ENCODE peak calls at places on chromosomes 2 and 18, in six cellular contexts. D is stomach, H is brain microvascular endothelial cell, O is Caco-2, X is cardiac muscle cell, M is body of pancreas. T is an unnamed sample.

GRCh38 chr2:16568998-16569397 is 96.6 kb downstream of the CYRIA start:
- DNase-seq in D (no peak), H (no peak), O (no peak), X (peak; percentile 83), M (no peak), T (no peak)

GRCh38 chr2:241187101-241187690 is 1.3 kb upstream of the ANO7 start:
- DNase-seq in D (no peak), H (no peak), O (no peak), X (no peak), M (no peak), T (no peak)

GRCh38 chr18:61908661-61909060 is 15.9 kb upstream of the RNF152 start:
- DNase-seq in D (no peak), H (no peak), O (no peak), X (no peak), M (no peak), T (no peak)

GRCh38 chr2:148981350-148981749 is 57.1 kb upstream of the LYPD6B start:
- DNase-seq in D (no peak), H (no peak), O (no peak), X (no peak), M (no peak), T (no peak)

GRCh38 chr2:162885281-162886070 is 46.9 kb upstream of the KCNH7 start:
- DNase-seq in D (no peak), H (no peak), O (no peak), X (no peak), M (no peak), T (no peak)

GRCh38 chr2:162623888-162624287 is 214.7 kb downstream of the KCNH7 start:
- DNase-seq in D (no peak), H (no peak), O (no peak), X (no peak), M (no peak), T (no peak)

GRCh38 chr18:36314754-36315153 is 17.2 kb downstream of the FHOD3 start:
- DNase-seq in D (no peak), H (peak; percentile 88), O (no peak), X (no peak), M (no peak), T (no peak)

GRCh38 chr2:43774617-43775016 is 778 bp downstream of the DYNC2LI1 start:
- DNase-seq in D (no peak), H (no peak), O (no peak), X (no peak), M (no peak), T (no peak)

GRCh38 chr18:6928359-6928758 is 189.2 kb downstream of the LAMA1 start:
- DNase-seq in D (no peak), H (no peak), O (no peak), X (no peak), M (no peak), T (no peak)

GRCh38 chr2:181407171-181407570 is 50.0 kb upstream of the ITGA4 start:
- DNase-seq in D (no peak), H (no peak), O (no peak), X (no peak), M (peak; percentile 19), T (no peak)

GRCh38 chr2:150486539-150487484 is 655 bp downstream of the RND3 start:
- DNase-seq in D (peak; percentile 50), H (no peak), O (peak; percentile 40), X (peak; percentile 57), M (peak; percentile 36), T (no peak)

GRCh38 chr2:191222507-191222906 is 22.7 kb upstream of the MYO1B start:
- DNase-seq in D (no peak), H (no peak), O (no peak), X (no peak), M (no peak), T (no peak)

GRCh38 chr2:159807183-159808037 is 9.4 kb upstream of the CD302 start:
- DNase-seq in D (peak; percentile 42), H (peak; percentile 51), O (peak; percentile 53), X (peak; percentile 59), M (peak; percentile 55), T (peak; percentile 28)

GRCh38 chr2:88626171-88627054 is 851 bp downstream of the EIF2AK3 start:
- DNase-seq in D (peak; percentile 47), H (no peak), O (peak; percentile 43), X (no peak), M (peak; percentile 33), T (no peak)

GRCh38 chr18:10252494-10252893 is 201.9 kb upstream of the APCDD1 start:
- DNase-seq in D (no peak), H (no peak), O (no peak), X (no peak), M (no peak), T (no peak)

GRCh38 chr2:120611016-120611415 is 124.7 kb upstream of the GLI2 start:
- DNase-seq in D (no peak), H (no peak), O (no peak), X (no peak), M (no peak), T (no peak)

GRCh38 chr2:219452361-219453317 is 18.0 kb downstream of the SPEG start:
- DNase-seq in D (no peak), H (peak; percentile 81), O (no peak), X (no peak), M (no peak), T (no peak)

GRCh38 chr2:117917223-117917917 is 96.5 kb downstream of the CCDC93 start:
- DNase-seq in D (no peak), H (no peak), O (peak; percentile 42), X (peak; percentile 5), M (no peak), T (no peak)

GRCh38 chr2:41782306-41783158 is 265.3 kb upstream of the PKDCC start:
- DNase-seq in D (no peak), H (peak; percentile 20), O (no peak), X (peak; percentile 54), M (peak; percentile 12), T (no peak)

GRCh38 chr2:240935101-240935876 is 29.2 kb downstream of the CROCC2 start:
- DNase-seq in D (peak; percentile 19), H (no peak), O (no peak), X (no peak), M (no peak), T (no peak)

GRCh38 chr2:73063909-73064875 is 7.3 kb downstream of the SFXN5 start:
- DNase-seq in D (no peak), H (peak; percentile 73), O (no peak), X (no peak), M (no peak), T (no peak)

GRCh38 chr2:202339052-202339870 is 36.9 kb upstream of the BMPR2 start:
- DNase-seq in D (no peak), H (peak; percentile 59), O (no peak), X (no peak), M (no peak), T (peak; percentile 82)

GRCh38 chr2:84851876-84852275 is 29.0 kb downstream of the TRABD2A start:
- DNase-seq in D (no peak), H (no peak), O (no peak), X (no peak), M (no peak), T (no peak)

DNA sequence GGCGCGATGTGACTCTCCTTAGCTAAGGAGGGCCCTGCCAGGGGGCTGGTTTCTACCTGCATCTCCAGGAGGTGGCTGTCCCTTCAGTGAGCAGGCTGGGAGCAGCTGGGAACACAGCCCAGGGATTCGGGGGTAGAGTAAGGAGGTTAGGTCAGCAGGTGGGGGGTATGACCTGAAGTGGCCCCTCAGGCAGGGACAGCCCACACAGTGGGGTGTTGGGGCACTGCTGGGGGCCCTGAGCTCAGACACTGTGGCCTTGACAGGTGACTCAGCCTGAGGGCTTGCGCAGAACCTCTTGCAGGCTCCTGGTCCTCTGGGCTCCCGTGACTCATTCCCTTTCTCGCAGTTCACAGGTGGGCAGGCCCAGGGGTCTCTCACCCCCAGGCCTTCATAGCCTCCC is 185.8 kb upstream of the BCL2L11 start:
- DNase-seq in D (no peak), H (no peak), O (no peak), X (no peak), M (no peak), T (no peak)
- TF ChIP-seq CTCF in D (no peak), H (no peak), O (no peak), X (no peak), M (no peak), T (no peak)

GRCh38 chr2:210224660-210225460 is at the start of gene ACADL:
- DNase-seq in D (peak; percentile 82), H (peak; percentile 6), O (peak; percentile 40), X (peak; percentile 70), M (peak; percentile 88), T (no peak)
- H3K4me3 ChIP-seq in D (peak within 1 kb of the TSS; percentile 71), H (peak within 1 kb of the TSS; percentile 66), O (peak within 1 kb of the TSS; percentile 42), X (peak within 1 kb of the TSS; percentile 56), M (peak within 1 kb of the TSS; percentile 44), T (no peak within 1 kb of the TSS)

GRCh38 chr2:170764880-170765261 is 5.3 kb upstream of the ERICH2 start:
- DNase-seq in D (no peak), H (no peak), O (no peak), X (no peak), M (no peak), T (no peak)

GRCh38 chr2:170766693-170767092 is 3.5 kb upstream of the ERICH2 start:
- DNase-seq in D (no peak), H (no peak), O (no peak), X (no peak), M (no peak), T (peak; percentile 63)

GRCh38 chr2:170763232-170763631 is 6.9 kb upstream of the ERICH2 start:
- DNase-seq in D (no peak), H (no peak), O (no peak), X (no peak), M (no peak), T (no peak)

GRCh38 chr2:170761572-170761971 is 8.6 kb upstream of the ERICH2 start:
- DNase-seq in D (no peak), H (no peak), O (no peak), X (no peak), M (no peak), T (no peak)

DNA sequence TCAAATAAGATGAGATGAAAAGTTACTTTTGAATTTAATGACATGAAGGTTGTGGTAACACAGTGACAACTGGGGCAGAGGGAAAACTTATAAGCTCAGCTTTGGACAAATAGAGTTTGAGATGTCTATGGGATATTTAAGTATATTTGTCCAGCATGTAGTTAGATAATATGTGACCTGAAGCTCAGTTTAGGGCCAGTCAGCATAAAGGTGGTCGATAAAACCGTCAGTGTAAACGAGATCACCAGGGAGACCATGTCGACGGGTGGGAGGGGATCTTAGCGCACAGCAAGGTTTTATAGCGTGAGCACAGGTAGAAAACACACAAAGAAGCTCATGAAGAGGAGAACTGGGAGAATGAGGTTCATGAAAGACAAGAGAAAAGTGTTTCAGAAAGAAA is 7.4 kb upstream of the ERICH2 start:
- DNase-seq in D (no peak), H (no peak), O (no peak), X (no peak), M (no peak), T (no peak)
- TF ChIP-seq CTCF in D (no peak), H (no peak), O (no peak), X (no peak), M (no peak), T (no peak)

GRCh38 chr2:230829293-230829692 is 35.4 kb upstream of the ITM2C start:
- DNase-seq in D (no peak), H (no peak), O (no peak), X (no peak), M (no peak), T (no peak)

GRCh38 chr2:230830428-230830827 is 34.3 kb upstream of the ITM2C start:
- DNase-seq in D (no peak), H (no peak), O (no peak), X (no peak), M (no peak), T (no peak)

GRCh38 chr2:230829959-230830358 is 34.8 kb upstream of the ITM2C start:
- DNase-seq in D (no peak), H (no peak), O (no peak), X (no peak), M (no peak), T (no peak)

GRCh38 chr2:230827774-230828271 is 36.9 kb upstream of the ITM2C start:
- DNase-seq in D (no peak), H (no peak), O (no peak), X (no peak), M (no peak), T (no peak)

GRCh38 chr2:230828272-230828961 is 36.3 kb upstream of the ITM2C start:
- DNase-seq in D (peak; percentile 34), H (no peak), O (no peak), X (no peak), M (no peak), T (no peak)
- H3K4me3 ChIP-seq in D (peak overlapping the region; percentile 53), H (peak overlapping the region; percentile 34), O (no peak overlapping the region), X (no peak overlapping the region), M (no peak overlapping the region), T (no peak overlapping the region)